ENCODE peak calls at places on chromosomes 5 and 9, in five cellular contexts. One of them, this sample, is unnamed.

GRCh38 chr5:76626738-76627137 is 3.5 kb upstream of the F2RL2 start:
- DNase-seq in uterus: no peak
- DNase-seq in mesendoderm: no peak
- DNase-seq in endothelial cell of umbilical vein: no peak
- DNase-seq in heart right ventricle: no peak
- DNase-seq in this sample: no peak

GRCh38 chr9:99855467-99856176 is 33.9 kb downstream of the NR4A3 start:
- DNase-seq in heart right ventricle: no peak
- DNase-seq in mesendoderm: peak; percentile 15
- DNase-seq in endothelial cell of umbilical vein: no peak
- DNase-seq in uterus: no peak
- DNase-seq in this sample: no peak

GRCh38 chr5:90386099-90386710 is 23.4 kb downstream of the CETN3 start:
- DNase-seq in heart right ventricle: no peak
- DNase-seq in uterus: no peak
- DNase-seq in endothelial cell of umbilical vein: peak; percentile 36
- DNase-seq in mesendoderm: peak; percentile 37
- DNase-seq in this sample: no peak

GRCh38 chr9:136679431-136679941 is 7.8 kb downstream of the AGPAT2 start:
- DNase-seq in mesendoderm: no peak
- DNase-seq in uterus: no peak
- DNase-seq in heart right ventricle: no peak
- DNase-seq in endothelial cell of umbilical vein: no peak
- DNase-seq in this sample: peak; percentile 21

GRCh38 chr9:136242908-136243525 is 2.6 kb downstream of the QSOX2 start:
- DNase-seq in endothelial cell of umbilical vein: no peak
- DNase-seq in mesendoderm: peak; percentile 42
- DNase-seq in heart right ventricle: no peak
- DNase-seq in uterus: no peak
- DNase-seq in this sample: no peak

GRCh38 chr9:29511680-29512079 is 1938.4 kb upstream of the C9orf72 start:
- DNase-seq in heart right ventricle: no peak
- DNase-seq in uterus: no peak
- DNase-seq in mesendoderm: peak; percentile 18
- DNase-seq in endothelial cell of umbilical vein: no peak
- DNase-seq in this sample: no peak

GRCh38 chr9:77210116-77210515 is 32.8 kb downstream of the VPS13A start:
- DNase-seq in uterus: no peak
- DNase-seq in endothelial cell of umbilical vein: no peak
- DNase-seq in mesendoderm: peak; percentile 92
- DNase-seq in heart right ventricle: no peak
- DNase-seq in this sample: no peak

GRCh38 chr9:126885089-126885753 is 24.8 kb downstream of the ZBTB34 start:
- DNase-seq in mesendoderm: no peak
- DNase-seq in heart right ventricle: no peak
- DNase-seq in endothelial cell of umbilical vein: peak; percentile 78
- DNase-seq in uterus: no peak
- DNase-seq in this sample: no peak

GRCh38 chr9:99825158-99826046 is 3.7 kb downstream of the NR4A3 start:
- DNase-seq in endothelial cell of umbilical vein: no peak
- DNase-seq in mesendoderm: no peak
- DNase-seq in heart right ventricle: no peak
- DNase-seq in uterus: no peak
- DNase-seq in this sample: no peak

DNA sequence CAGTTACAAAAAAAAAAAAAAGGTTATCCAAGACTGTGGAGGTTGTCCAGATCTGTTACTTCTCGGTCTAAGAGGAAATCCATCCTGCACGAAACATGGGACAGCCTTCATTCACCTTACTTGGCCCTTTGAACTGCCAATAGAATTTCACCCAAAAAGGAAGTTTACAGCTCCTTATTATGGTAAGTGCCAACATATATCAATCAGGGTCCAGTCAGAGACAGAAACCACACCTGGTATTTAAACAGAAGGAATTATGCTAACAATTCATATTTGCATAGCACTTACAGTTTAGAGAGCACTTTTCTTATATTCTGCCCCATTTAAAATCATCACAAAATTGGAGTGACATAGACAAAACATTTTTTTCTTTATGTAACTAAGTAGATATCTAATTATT is 93.6 kb upstream of the PTPN3 start:
- DNase-seq in heart right ventricle: no peak
- DNase-seq in uterus: no peak
- DNase-seq in endothelial cell of umbilical vein: no peak
- DNase-seq in mesendoderm: no peak
- DNase-seq in this sample: no peak
- H3K27ac ChIP-seq in heart right ventricle: no peak overlapping the region
- H3K27ac ChIP-seq in uterus: no peak overlapping the region
- H3K27ac ChIP-seq in endothelial cell of umbilical vein: no peak overlapping the region
- H3K27ac ChIP-seq in mesendoderm: no peak overlapping the region
- H3K27ac ChIP-seq in this sample: no peak overlapping the region

GRCh38 chr9:128001411-128002298 is 20.9 kb upstream of the EEIG1 start:
- DNase-seq in endothelial cell of umbilical vein: peak; percentile 73
- DNase-seq in heart right ventricle: no peak
- DNase-seq in uterus: peak; percentile 74
- DNase-seq in mesendoderm: peak; percentile 95
- DNase-seq in this sample: no peak
- H3K27ac ChIP-seq in endothelial cell of umbilical vein: peak overlapping the region; percentile 67
- H3K27ac ChIP-seq in heart right ventricle: peak overlapping the region; percentile 71
- H3K27ac ChIP-seq in uterus: peak overlapping the region; percentile 8
- H3K27ac ChIP-seq in mesendoderm: peak overlapping the region; percentile 42
- H3K27ac ChIP-seq in this sample: no peak overlapping the region

DNA sequence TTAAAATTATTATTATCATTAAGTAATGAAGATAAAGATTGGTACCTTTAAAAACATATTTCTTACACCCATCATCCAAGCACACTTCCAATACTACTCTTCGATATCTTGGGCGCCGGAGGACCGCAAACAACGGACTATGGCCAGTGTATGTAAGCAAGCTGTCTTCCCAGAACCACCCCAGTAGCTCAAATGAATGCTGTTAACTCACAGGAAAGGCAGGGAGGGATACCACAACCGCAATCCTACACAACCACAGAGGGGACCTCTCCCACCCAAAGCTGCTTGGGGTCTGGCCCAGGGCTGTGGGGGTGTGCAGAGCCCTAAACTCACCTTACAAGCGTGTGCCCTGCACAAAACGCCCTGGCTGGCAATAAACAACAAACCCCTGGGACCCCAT is 20.6 kb downstream of the GOLM1 start:
- DNase-seq in mesendoderm: no peak
- DNase-seq in endothelial cell of umbilical vein: no peak
- DNase-seq in heart right ventricle: no peak
- DNase-seq in uterus: no peak
- DNase-seq in this sample: no peak
- H3K27ac ChIP-seq in mesendoderm: no peak overlapping the region
- H3K27ac ChIP-seq in endothelial cell of umbilical vein: no peak overlapping the region
- H3K27ac ChIP-seq in heart right ventricle: no peak overlapping the region
- H3K27ac ChIP-seq in uterus: no peak overlapping the region
- H3K27ac ChIP-seq in this sample: no peak overlapping the region

DNA sequence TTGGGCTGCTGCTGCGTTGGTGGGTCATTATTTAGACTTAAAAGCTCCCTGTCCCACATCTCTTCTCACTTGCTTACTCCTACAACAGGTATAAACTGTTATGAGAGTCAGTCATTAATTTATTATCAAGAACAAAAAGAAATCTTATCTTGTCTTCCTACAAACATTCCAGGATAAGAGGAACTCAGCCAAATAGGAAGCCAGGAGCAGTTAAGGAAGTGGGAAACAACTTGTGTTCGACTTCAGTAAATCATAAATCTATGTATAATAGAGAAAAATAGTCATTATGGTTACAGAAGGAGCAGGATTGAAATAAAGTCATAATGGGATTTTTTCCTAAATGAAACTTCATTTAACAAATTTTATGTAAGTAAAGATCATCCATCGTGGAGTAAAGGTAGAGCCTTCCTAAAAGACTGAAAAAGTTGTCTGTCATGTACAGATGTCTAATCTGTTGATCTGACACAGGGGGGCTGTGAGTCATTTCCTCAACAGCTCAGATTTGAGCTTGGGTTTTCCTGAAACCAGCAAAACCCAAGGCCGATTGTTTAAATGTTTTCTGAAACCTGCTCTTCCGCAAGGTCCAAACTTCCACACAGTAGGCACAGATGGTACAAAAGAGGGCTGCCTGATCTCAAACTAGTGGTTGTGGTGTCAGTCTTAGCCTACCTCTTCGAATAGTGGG is 25.3 kb upstream of the LRRTM2 start:
- DNase-seq in endothelial cell of umbilical vein: peak; percentile 89
- DNase-seq in heart right ventricle: peak; percentile 19
- DNase-seq in mesendoderm: no peak
- DNase-seq in uterus: no peak
- DNase-seq in this sample: no peak
- H3K27ac ChIP-seq in endothelial cell of umbilical vein: peak overlapping the region; percentile 79
- H3K27ac ChIP-seq in heart right ventricle: peak overlapping the region; percentile 68
- H3K27ac ChIP-seq in mesendoderm: no peak overlapping the region
- H3K27ac ChIP-seq in uterus: peak overlapping the region; percentile 42
- H3K27ac ChIP-seq in this sample: no peak overlapping the region

GRCh38 chr9:69326261-69326660 is 1.2 kb downstream of the ENTREP1 start:
- DNase-seq in heart right ventricle: no peak
- DNase-seq in mesendoderm: peak; percentile 31
- DNase-seq in endothelial cell of umbilical vein: no peak
- DNase-seq in uterus: no peak
- DNase-seq in this sample: peak; percentile 22
- H3K27ac ChIP-seq in heart right ventricle: peak overlapping the region; percentile 84
- H3K27ac ChIP-seq in mesendoderm: no peak overlapping the region
- H3K27ac ChIP-seq in endothelial cell of umbilical vein: no peak overlapping the region
- H3K27ac ChIP-seq in uterus: no peak overlapping the region
- H3K27ac ChIP-seq in this sample: no peak overlapping the region